ENCODE peak calls at places on chromosomes 2 and 18, in four cellular contexts. O is activated CD8-positive, alpha-beta memory T cell treated with anti-CD3 and anti-CD28 coated beads for 4 hours; C is NCI-H1436; D is AG09309. K is an unnamed sample.

GRCh38 chr2:127355407-127356008 is 32.3 kb downstream of the MAP3K2 start:
- DNase-seq in O (no peak), C (no peak), D (no peak), K (peak; percentile 22)

GRCh38 chr2:134333646-134334189 is 79.8 kb downstream of the MGAT5 start:
- DNase-seq in O (no peak), C (no peak), D (no peak), K (peak; percentile 18)

GRCh38 chr2:24981742-24982141 is 10.0 kb upstream of the DNAJC27 start:
- DNase-seq in O (no peak), C (no peak), D (no peak), K (no peak)

GRCh38 chr2:200156140-200156858 is 150.2 kb upstream of the SPATS2L start:
- DNase-seq in O (no peak), C (no peak), D (peak; percentile 52), K (peak; percentile 55)

GRCh38 chr2:86087936-86088850 is 17.5 kb downstream of the POLR1A start:
- DNase-seq in O (no peak), C (no peak), D (no peak), K (no peak)

GRCh38 chr2:96930351-96931015 is 55.9 kb downstream of the FAM178B start:
- DNase-seq in O (no peak), C (no peak), D (no peak), K (no peak)

GRCh38 chr18:48639772-48640432 is 101.1 kb downstream of the CTIF start:
- DNase-seq in O (no peak), C (no peak), D (no peak), K (no peak)

GRCh38 chr18:7721532-7721931 is 154.4 kb downstream of the PTPRM start:
- DNase-seq in O (no peak), C (no peak), D (no peak), K (no peak)

GRCh38 chr2:171432969-171433762 is 624 bp downstream of the METTL8 start:
- DNase-seq in O (no peak), C (peak; percentile 44), D (no peak), K (peak; percentile 67)

GRCh38 chr2:43157506-43158232 is 68.7 kb downstream of the ZFP36L2 start:
- DNase-seq in O (no peak), C (no peak), D (no peak), K (no peak)

GRCh38 chr18:23226386-23226785 is 91.1 kb downstream of the CABLES1 start:
- DNase-seq in O (no peak), C (no peak), D (no peak), K (no peak)

GRCh38 chr2:49940616-49941015 is 786.3 kb upstream of the FSHR start:
- DNase-seq in O (no peak), C (no peak), D (no peak), K (peak; percentile 0)

GRCh38 chr2:231924889-231925275 is 1.3 kb downstream of the NPPC start:
- DNase-seq in O (no peak), C (no peak), D (no peak), K (no peak)

GRCh38 chr18:500556-501405 is at the start of gene COLEC12:
- DNase-seq in O (no peak), C (no peak), D (no peak), K (peak; percentile 20)

GRCh38 chr2:197435598-197436435 is 989 bp upstream of the SF3B1 start:
- DNase-seq in O (no peak), C (no peak), D (no peak), K (no peak)